ENCODE peak calls at places on chromosomes 7 and 10, in nine cellular contexts. One of them, this sample, is unnamed.

GRCh38 chr10:71244638-71245419 is 32.5 kb downstream of the UNC5B start:
- DNase-seq in Caco-2: no peak
- DNase-seq in AG09309: peak
- DNase-seq in astrocyte of the spinal cord: peak
- DNase-seq in neural progenitor cell: no peak
- DNase-seq in progenitor cell of endocrine pancreas: no peak
- DNase-seq in IMR-90: peak
- DNase-seq in CD4-positive, alpha-beta T cell: no peak
- DNase-seq in AG09319: peak
- DNase-seq in this sample: no peak

GRCh38 chr10:97974526-97975525 is 55.6 kb downstream of the CRTAC1 start:
- DNase-seq in Caco-2: no peak
- DNase-seq in AG09309: no peak
- DNase-seq in astrocyte of the spinal cord: no peak
- DNase-seq in neural progenitor cell: peak
- DNase-seq in progenitor cell of endocrine pancreas: no peak
- DNase-seq in IMR-90: no peak
- DNase-seq in CD4-positive, alpha-beta T cell: no peak
- DNase-seq in AG09319: no peak
- DNase-seq in this sample: peak

GRCh38 chr10:18368681-18369080 is 228.5 kb downstream of the CACNB2 start:
- DNase-seq in Caco-2: no peak
- DNase-seq in AG09309: no peak
- DNase-seq in astrocyte of the spinal cord: peak
- DNase-seq in neural progenitor cell: no peak
- DNase-seq in progenitor cell of endocrine pancreas: no peak
- DNase-seq in IMR-90: peak
- DNase-seq in CD4-positive, alpha-beta T cell: no peak
- DNase-seq in AG09319: no peak
- DNase-seq in this sample: no peak

GRCh38 chr10:70982443-70982842 is 94.1 kb upstream of the PCBD1 start:
- DNase-seq in Caco-2: no peak
- DNase-seq in AG09309: no peak
- DNase-seq in astrocyte of the spinal cord: no peak
- DNase-seq in neural progenitor cell: no peak
- DNase-seq in progenitor cell of endocrine pancreas: no peak
- DNase-seq in IMR-90: no peak
- DNase-seq in CD4-positive, alpha-beta T cell: no peak
- DNase-seq in AG09319: no peak
- DNase-seq in this sample: no peak

GRCh38 chr10:101997803-101998202 is 58.2 kb downstream of the ARMH3 start:
- DNase-seq in Caco-2: no peak
- DNase-seq in AG09309: no peak
- DNase-seq in astrocyte of the spinal cord: no peak
- DNase-seq in neural progenitor cell: no peak
- DNase-seq in progenitor cell of endocrine pancreas: no peak
- DNase-seq in IMR-90: no peak
- DNase-seq in CD4-positive, alpha-beta T cell: no peak
- DNase-seq in AG09319: no peak
- DNase-seq in this sample: no peak

GRCh38 chr10:44980309-44981171 is 1.9 kb upstream of the DEPP1 start:
- DNase-seq in Caco-2: peak
- DNase-seq in AG09309: no peak
- DNase-seq in astrocyte of the spinal cord: no peak
- DNase-seq in neural progenitor cell: no peak
- DNase-seq in progenitor cell of endocrine pancreas: no peak
- DNase-seq in IMR-90: no peak
- DNase-seq in CD4-positive, alpha-beta T cell: no peak
- DNase-seq in AG09319: no peak
- DNase-seq in this sample: no peak

GRCh38 chr10:18738835-18739234 is 79.6 kb downstream of the ARL5B start:
- DNase-seq in Caco-2: no peak
- DNase-seq in AG09309: peak
- DNase-seq in astrocyte of the spinal cord: peak
- DNase-seq in neural progenitor cell: no peak
- DNase-seq in progenitor cell of endocrine pancreas: no peak
- DNase-seq in IMR-90: peak
- DNase-seq in CD4-positive, alpha-beta T cell: no peak
- DNase-seq in AG09319: peak
- DNase-seq in this sample: no peak

GRCh38 chr7:16051561-16052280 is 365.2 kb upstream of the MEOX2 start:
- DNase-seq in Caco-2: no peak
- DNase-seq in AG09309: no peak
- DNase-seq in astrocyte of the spinal cord: peak
- DNase-seq in neural progenitor cell: no peak
- DNase-seq in progenitor cell of endocrine pancreas: no peak
- DNase-seq in IMR-90: peak
- DNase-seq in CD4-positive, alpha-beta T cell: no peak
- DNase-seq in AG09319: no peak
- DNase-seq in this sample: no peak

GRCh38 chr7:80127412-80128150 is 7.0 kb upstream of the GNAI1 start:
- DNase-seq in Caco-2: no peak
- DNase-seq in AG09309: no peak
- DNase-seq in astrocyte of the spinal cord: no peak
- DNase-seq in neural progenitor cell: peak
- DNase-seq in progenitor cell of endocrine pancreas: no peak
- DNase-seq in IMR-90: no peak
- DNase-seq in CD4-positive, alpha-beta T cell: no peak
- DNase-seq in AG09319: no peak
- DNase-seq in this sample: no peak

GRCh38 chr10:45239642-45240041 is 75.8 kb downstream of the OR13A1 start:
- DNase-seq in Caco-2: no peak
- DNase-seq in AG09309: peak
- DNase-seq in astrocyte of the spinal cord: peak
- DNase-seq in neural progenitor cell: no peak
- DNase-seq in progenitor cell of endocrine pancreas: no peak
- DNase-seq in IMR-90: peak
- DNase-seq in CD4-positive, alpha-beta T cell: no peak
- DNase-seq in AG09319: no peak
- DNase-seq in this sample: no peak

GRCh38 chr7:134419085-134419484 is 39.8 kb downstream of the AKR1B1 start:
- DNase-seq in Caco-2: no peak
- DNase-seq in AG09309: no peak
- DNase-seq in astrocyte of the spinal cord: no peak
- DNase-seq in neural progenitor cell: no peak
- DNase-seq in progenitor cell of endocrine pancreas: no peak
- DNase-seq in IMR-90: no peak
- DNase-seq in CD4-positive, alpha-beta T cell: no peak
- DNase-seq in AG09319: no peak
- DNase-seq in this sample: no peak

GRCh38 chr10:115827180-115827579 is 445.8 kb downstream of the GFRA1 start:
- DNase-seq in Caco-2: no peak
- DNase-seq in AG09309: peak
- DNase-seq in astrocyte of the spinal cord: no peak
- DNase-seq in neural progenitor cell: no peak
- DNase-seq in progenitor cell of endocrine pancreas: no peak
- DNase-seq in IMR-90: peak
- DNase-seq in CD4-positive, alpha-beta T cell: no peak
- DNase-seq in AG09319: no peak
- DNase-seq in this sample: no peak

GRCh38 chr7:101216001-101216859 is 1.2 kb downstream of the PLOD3 start:
- DNase-seq in Caco-2: no peak
- DNase-seq in AG09309: no peak
- DNase-seq in astrocyte of the spinal cord: peak
- DNase-seq in neural progenitor cell: no peak
- DNase-seq in progenitor cell of endocrine pancreas: no peak
- DNase-seq in IMR-90: peak
- DNase-seq in CD4-positive, alpha-beta T cell: no peak
- DNase-seq in AG09319: no peak
- DNase-seq in this sample: no peak

GRCh38 chr7:101216860-101217387 is 457 bp downstream of the PLOD3 start:
- DNase-seq in Caco-2: no peak
- DNase-seq in AG09309: no peak
- DNase-seq in astrocyte of the spinal cord: no peak
- DNase-seq in neural progenitor cell: peak
- DNase-seq in progenitor cell of endocrine pancreas: peak
- DNase-seq in IMR-90: no peak
- DNase-seq in CD4-positive, alpha-beta T cell: no peak
- DNase-seq in AG09319: no peak
- DNase-seq in this sample: no peak

GRCh38 chr7:101220295-101220694 is 2.3 kb downstream of the ZNHIT1 start:
- DNase-seq in Caco-2: no peak
- DNase-seq in AG09309: no peak
- DNase-seq in astrocyte of the spinal cord: no peak
- DNase-seq in neural progenitor cell: no peak
- DNase-seq in progenitor cell of endocrine pancreas: no peak
- DNase-seq in IMR-90: no peak
- DNase-seq in CD4-positive, alpha-beta T cell: no peak
- DNase-seq in AG09319: no peak
- DNase-seq in this sample: no peak

GRCh38 chr7:101218236-101219130 is 518 bp downstream of the ZNHIT1 start:
- DNase-seq in Caco-2: peak
- DNase-seq in AG09309: no peak
- DNase-seq in astrocyte of the spinal cord: no peak
- DNase-seq in neural progenitor cell: peak
- DNase-seq in progenitor cell of endocrine pancreas: no peak
- DNase-seq in IMR-90: peak
- DNase-seq in CD4-positive, alpha-beta T cell: no peak
- DNase-seq in AG09319: no peak
- DNase-seq in this sample: no peak

GRCh38 chr7:101217388-101218235 is at the start of the genes PLOD3 and ZNHIT1:
- DNase-seq in Caco-2: peak
- DNase-seq in AG09309: peak
- DNase-seq in astrocyte of the spinal cord: peak
- DNase-seq in neural progenitor cell: peak
- DNase-seq in progenitor cell of endocrine pancreas: peak
- DNase-seq in IMR-90: peak
- DNase-seq in CD4-positive, alpha-beta T cell: peak
- DNase-seq in AG09319: peak
- DNase-seq in this sample: peak
- TF ChIP-seq CTCF in Caco-2: peak
- TF ChIP-seq CTCF in AG09309: no peak
- TF ChIP-seq CTCF in astrocyte of the spinal cord: no peak
- TF ChIP-seq CTCF in neural progenitor cell: peak
- TF ChIP-seq CTCF in progenitor cell of endocrine pancreas: no peak
- TF ChIP-seq CTCF in IMR-90: peak
- TF ChIP-seq CTCF in CD4-positive, alpha-beta T cell: no peak
- TF ChIP-seq CTCF in AG09319: no peak
- TF ChIP-seq CTCF in this sample: peak

GRCh38 chr10:75857896-75858295 is 426.5 kb downstream of the LRMDA start:
- DNase-seq in Caco-2: no peak
- DNase-seq in AG09309: no peak
- DNase-seq in astrocyte of the spinal cord: no peak
- DNase-seq in neural progenitor cell: no peak
- DNase-seq in progenitor cell of endocrine pancreas: no peak
- DNase-seq in IMR-90: no peak
- DNase-seq in CD4-positive, alpha-beta T cell: no peak
- DNase-seq in AG09319: no peak
- DNase-seq in this sample: no peak

GRCh38 chr10:75858357-75858756 is 426.9 kb downstream of the LRMDA start:
- DNase-seq in Caco-2: no peak
- DNase-seq in AG09309: no peak
- DNase-seq in astrocyte of the spinal cord: no peak
- DNase-seq in neural progenitor cell: no peak
- DNase-seq in progenitor cell of endocrine pancreas: no peak
- DNase-seq in IMR-90: no peak
- DNase-seq in CD4-positive, alpha-beta T cell: no peak
- DNase-seq in AG09319: no peak
- DNase-seq in this sample: no peak

GRCh38 chr10:75857269-75857846 is 425.9 kb downstream of the LRMDA start:
- DNase-seq in Caco-2: no peak
- DNase-seq in AG09309: no peak
- DNase-seq in astrocyte of the spinal cord: no peak
- DNase-seq in neural progenitor cell: no peak
- DNase-seq in progenitor cell of endocrine pancreas: no peak
- DNase-seq in IMR-90: no peak
- DNase-seq in CD4-positive, alpha-beta T cell: no peak
- DNase-seq in AG09319: no peak
- DNase-seq in this sample: no peak

GRCh38 chr10:75851946-75852345 is 420.5 kb downstream of the LRMDA start:
- DNase-seq in Caco-2: no peak
- DNase-seq in AG09309: no peak
- DNase-seq in astrocyte of the spinal cord: no peak
- DNase-seq in neural progenitor cell: no peak
- DNase-seq in progenitor cell of endocrine pancreas: no peak
- DNase-seq in IMR-90: no peak
- DNase-seq in CD4-positive, alpha-beta T cell: no peak
- DNase-seq in AG09319: no peak
- DNase-seq in this sample: no peak

GRCh38 chr10:75853085-75853484 is 421.7 kb downstream of the LRMDA start:
- DNase-seq in Caco-2: no peak
- DNase-seq in AG09309: no peak
- DNase-seq in astrocyte of the spinal cord: no peak
- DNase-seq in neural progenitor cell: no peak
- DNase-seq in progenitor cell of endocrine pancreas: no peak
- DNase-seq in IMR-90: no peak
- DNase-seq in CD4-positive, alpha-beta T cell: no peak
- DNase-seq in AG09319: no peak
- DNase-seq in this sample: no peak
- TF ChIP-seq CTCF in Caco-2: no peak
- TF ChIP-seq CTCF in AG09309: peak
- TF ChIP-seq CTCF in astrocyte of the spinal cord: peak
- TF ChIP-seq CTCF in neural progenitor cell: peak
- TF ChIP-seq CTCF in progenitor cell of endocrine pancreas: peak
- TF ChIP-seq CTCF in IMR-90: no peak
- TF ChIP-seq CTCF in CD4-positive, alpha-beta T cell: no peak
- TF ChIP-seq CTCF in AG09319: peak
- TF ChIP-seq CTCF in this sample: peak

GRCh38 chr10:92567952-92568600 is 5.8 kb downstream of the IDE start:
- DNase-seq in Caco-2: no peak
- DNase-seq in AG09309: no peak
- DNase-seq in astrocyte of the spinal cord: peak
- DNase-seq in neural progenitor cell: peak
- DNase-seq in progenitor cell of endocrine pancreas: no peak
- DNase-seq in IMR-90: peak
- DNase-seq in CD4-positive, alpha-beta T cell: no peak
- DNase-seq in AG09319: no peak
- DNase-seq in this sample: no peak

GRCh38 chr10:92559051-92559450 is 14.8 kb downstream of the IDE start:
- DNase-seq in Caco-2: no peak
- DNase-seq in AG09309: no peak
- DNase-seq in astrocyte of the spinal cord: no peak
- DNase-seq in neural progenitor cell: no peak
- DNase-seq in progenitor cell of endocrine pancreas: no peak
- DNase-seq in IMR-90: no peak
- DNase-seq in CD4-positive, alpha-beta T cell: no peak
- DNase-seq in AG09319: no peak
- DNase-seq in this sample: no peak

DNA sequence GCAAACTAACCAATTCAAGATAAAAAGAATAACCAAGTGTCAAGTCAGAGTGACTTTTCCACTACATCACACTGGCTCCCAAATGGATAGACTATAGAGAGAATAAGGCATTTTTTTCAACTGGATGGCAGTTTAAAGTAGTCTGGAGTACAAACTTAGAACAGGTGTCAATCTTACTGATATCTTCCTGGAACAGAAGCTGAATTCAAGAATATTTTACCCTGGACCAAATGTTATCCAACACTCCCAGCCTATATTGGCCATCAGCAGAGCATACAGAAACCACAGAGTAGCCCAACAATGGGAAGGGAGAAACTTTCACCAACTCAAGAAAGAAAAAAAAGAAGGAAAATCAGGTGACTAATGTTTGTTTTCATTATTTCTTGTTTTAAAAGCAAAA is 11.5 kb downstream of the IDE start:
- DNase-seq in Caco-2: no peak
- DNase-seq in AG09309: no peak
- DNase-seq in astrocyte of the spinal cord: no peak
- DNase-seq in neural progenitor cell: no peak
- DNase-seq in progenitor cell of endocrine pancreas: no peak
- DNase-seq in IMR-90: no peak
- DNase-seq in CD4-positive, alpha-beta T cell: no peak
- DNase-seq in AG09319: no peak
- DNase-seq in this sample: no peak
- TF ChIP-seq CTCF in Caco-2: no peak
- TF ChIP-seq CTCF in AG09309: no peak
- TF ChIP-seq CTCF in astrocyte of the spinal cord: no peak
- TF ChIP-seq CTCF in neural progenitor cell: no peak
- TF ChIP-seq CTCF in progenitor cell of endocrine pancreas: no peak
- TF ChIP-seq CTCF in IMR-90: no peak
- TF ChIP-seq CTCF in CD4-positive, alpha-beta T cell: no peak
- TF ChIP-seq CTCF in AG09319: no peak
- TF ChIP-seq CTCF in this sample: no peak

GRCh38 chr10:131242007-131242406 is 69.5 kb downstream of the TCERG1L start:
- DNase-seq in Caco-2: no peak
- DNase-seq in AG09309: no peak
- DNase-seq in astrocyte of the spinal cord: no peak
- DNase-seq in neural progenitor cell: peak
- DNase-seq in progenitor cell of endocrine pancreas: peak
- DNase-seq in IMR-90: no peak
- DNase-seq in CD4-positive, alpha-beta T cell: no peak
- DNase-seq in AG09319: no peak
- DNase-seq in this sample: peak
- TF ChIP-seq CTCF in Caco-2: peak
- TF ChIP-seq CTCF in AG09309: no peak
- TF ChIP-seq CTCF in astrocyte of the spinal cord: no peak
- TF ChIP-seq CTCF in neural progenitor cell: peak
- TF ChIP-seq CTCF in progenitor cell of endocrine pancreas: peak
- TF ChIP-seq CTCF in IMR-90: no peak
- TF ChIP-seq CTCF in CD4-positive, alpha-beta T cell: no peak
- TF ChIP-seq CTCF in AG09319: no peak
- TF ChIP-seq CTCF in this sample: peak